ENCODE peak calls at places on chromosomes 1 and 21, in four cellular contexts. One of them, this sample, is unnamed.

GRCh38 chr1:213082778-213083445 is 31.9 kb downstream of the RPS6KC1 start:
- DNase-seq in GM13977: no peak
- DNase-seq in Right ventricle myocardium superior: no peak
- DNase-seq in T1000: no peak
- DNase-seq in this sample: no peak

GRCh38 chr1:153578490-153578889 is 12.8 kb upstream of the S100A2 start:
- DNase-seq in T1000: no peak
- DNase-seq in Right ventricle myocardium superior: no peak
- DNase-seq in GM13977: no peak
- DNase-seq in this sample: no peak

GRCh38 chr1:89065077-89065868 is at the start of gene GBP1:
- DNase-seq in GM13977: no peak
- DNase-seq in Right ventricle myocardium superior: no peak
- DNase-seq in T1000: no peak
- DNase-seq in this sample: no peak

GRCh38 chr1:40773748-40774265 is 9.8 kb upstream of the KCNQ4 start:
- DNase-seq in T1000: no peak
- DNase-seq in Right ventricle myocardium superior: no peak
- DNase-seq in GM13977: no peak
- DNase-seq in this sample: no peak

GRCh38 chr1:12167493-12168429 is 970 bp downstream of the TNFRSF1B start:
- DNase-seq in GM13977: peak
- DNase-seq in T1000: no peak
- DNase-seq in Right ventricle myocardium superior: no peak
- DNase-seq in this sample: no peak

GRCh38 chr1:17719874-17720273 is 35.3 kb upstream of the ACTL8 start:
- DNase-seq in Right ventricle myocardium superior: no peak
- DNase-seq in GM13977: no peak
- DNase-seq in T1000: no peak
- DNase-seq in this sample: no peak

GRCh38 chr1:231091853-231092301 is 51.8 kb upstream of the FAM89A start:
- DNase-seq in GM13977: peak
- DNase-seq in T1000: no peak
- DNase-seq in Right ventricle myocardium superior: no peak
- DNase-seq in this sample: no peak

GRCh38 chr1:1120096-1120495 is 4.2 kb upstream of the C1orf159 start:
- DNase-seq in T1000: no peak
- DNase-seq in GM13977: no peak
- DNase-seq in Right ventricle myocardium superior: peak
- DNase-seq in this sample: peak

GRCh38 chr1:44621841-44622286 is 52.4 kb downstream of the TMEM53 start:
- DNase-seq in T1000: no peak
- DNase-seq in GM13977: no peak
- DNase-seq in Right ventricle myocardium superior: no peak
- DNase-seq in this sample: no peak

GRCh38 chr1:86648255-86648654 is 56.1 kb upstream of the SH3GLB1 start:
- DNase-seq in GM13977: no peak
- DNase-seq in Right ventricle myocardium superior: no peak
- DNase-seq in T1000: no peak
- DNase-seq in this sample: no peak

GRCh38 chr1:197146108-197147095 is at the start of gene ASPM:
- DNase-seq in Right ventricle myocardium superior: peak
- DNase-seq in T1000: peak
- DNase-seq in GM13977: peak
- DNase-seq in this sample: peak

GRCh38 chr1:111517464-111518225 is 14.2 kb upstream of the ADORA3 start:
- DNase-seq in GM13977: no peak
- DNase-seq in T1000: no peak
- DNase-seq in Right ventricle myocardium superior: no peak
- DNase-seq in this sample: no peak

GRCh38 chr1:23449306-23449705 is 24.8 kb upstream of the TCEA3 start:
- DNase-seq in GM13977: no peak
- DNase-seq in T1000: no peak
- DNase-seq in Right ventricle myocardium superior: no peak
- DNase-seq in this sample: no peak

GRCh38 chr1:54950361-54951163 is 29.9 kb upstream of the TMEM61 start:
- DNase-seq in T1000: peak
- DNase-seq in GM13977: peak
- DNase-seq in Right ventricle myocardium superior: peak
- DNase-seq in this sample: peak

GRCh38 chr1:6953874-6954502 is 168.7 kb downstream of the CAMTA1 start:
- DNase-seq in Right ventricle myocardium superior: no peak
- DNase-seq in GM13977: no peak
- DNase-seq in T1000: no peak
- DNase-seq in this sample: no peak

GRCh38 chr1:62962014-62962793 is 178.3 kb downstream of the ATG4C start:
- DNase-seq in Right ventricle myocardium superior: no peak
- DNase-seq in T1000: no peak
- DNase-seq in GM13977: no peak
- DNase-seq in this sample: no peak

GRCh38 chr1:204660509-204660908 is 25.0 kb downstream of the LRRN2 start:
- DNase-seq in GM13977: no peak
- DNase-seq in T1000: no peak
- DNase-seq in Right ventricle myocardium superior: no peak
- DNase-seq in this sample: no peak

GRCh38 chr1:94121411-94121821 is 468 bp upstream of the ABCA4 start:
- DNase-seq in Right ventricle myocardium superior: no peak
- DNase-seq in T1000: no peak
- DNase-seq in GM13977: no peak
- DNase-seq in this sample: no peak

GRCh38 chr1:26417111-26417510 is 6.5 kb downstream of the LIN28A start:
- DNase-seq in T1000: peak
- DNase-seq in Right ventricle myocardium superior: peak
- DNase-seq in GM13977: peak
- DNase-seq in this sample: peak

GRCh38 chr1:54248966-54249365 is 49.0 kb downstream of the MRPL37 start:
- DNase-seq in T1000: no peak
- DNase-seq in GM13977: no peak
- DNase-seq in Right ventricle myocardium superior: no peak
- DNase-seq in this sample: no peak

GRCh38 chr1:151867785-151868403 is 14.4 kb upstream of the THEM5 start:
- DNase-seq in GM13977: no peak
- DNase-seq in T1000: no peak
- DNase-seq in Right ventricle myocardium superior: no peak
- DNase-seq in this sample: no peak

GRCh38 chr1:37817481-37817880 is 9.5 kb upstream of the YRDC start:
- DNase-seq in Right ventricle myocardium superior: peak
- DNase-seq in GM13977: no peak
- DNase-seq in T1000: no peak
- DNase-seq in this sample: peak

GRCh38 chr1:233627376-233627775 is 13.5 kb downstream of the KCNK1 start:
- DNase-seq in GM13977: no peak
- DNase-seq in Right ventricle myocardium superior: no peak
- DNase-seq in T1000: no peak
- DNase-seq in this sample: no peak

GRCh38 chr1:154962238-154962678 is 676 bp upstream of the PYGO2 start:
- DNase-seq in Right ventricle myocardium superior: no peak
- DNase-seq in GM13977: peak
- DNase-seq in T1000: no peak
- DNase-seq in this sample: no peak

GRCh38 chr1:186054932-186055331 is 320.1 kb downstream of the TPR start:
- DNase-seq in Right ventricle myocardium superior: no peak
- DNase-seq in GM13977: no peak
- DNase-seq in T1000: no peak
- DNase-seq in this sample: no peak

GRCh38 chr1:56065729-56066128 is 513.6 kb downstream of the PLPP3 start:
- DNase-seq in GM13977: no peak
- DNase-seq in T1000: no peak
- DNase-seq in Right ventricle myocardium superior: no peak
- DNase-seq in this sample: no peak

GRCh38 chr1:23779826-23780371 is 1.7 kb downstream of the PITHD1 start:
- DNase-seq in GM13977: no peak
- DNase-seq in Right ventricle myocardium superior: no peak
- DNase-seq in T1000: no peak
- DNase-seq in this sample: no peak

GRCh38 chr1:202661136-202661845 is 49.0 kb downstream of the SYT2 start:
- DNase-seq in GM13977: no peak
- DNase-seq in Right ventricle myocardium superior: no peak
- DNase-seq in T1000: no peak
- DNase-seq in this sample: no peak

GRCh38 chr21:24045775-24046215 is 1561.5 kb downstream of the MRPL39 start:
- DNase-seq in GM13977: no peak
- DNase-seq in T1000: peak
- DNase-seq in Right ventricle myocardium superior: peak
- DNase-seq in this sample: peak

GRCh38 chr21:15343066-15343465 is 278.3 kb upstream of the NRIP1 start:
- DNase-seq in T1000: no peak
- DNase-seq in GM13977: no peak
- DNase-seq in Right ventricle myocardium superior: no peak
- DNase-seq in this sample: no peak

GRCh38 chr1:160129046-160129445 is 13.5 kb downstream of the ATP1A2 start:
- DNase-seq in Right ventricle myocardium superior: no peak
- DNase-seq in T1000: no peak
- DNase-seq in GM13977: no peak
- DNase-seq in this sample: no peak

GRCh38 chr21:46667735-46668380 is 32.4 kb downstream of the PRMT2 start:
- DNase-seq in GM13977: peak
- DNase-seq in Right ventricle myocardium superior: peak
- DNase-seq in T1000: no peak
- DNase-seq in this sample: no peak

GRCh38 chr1:31154632-31155215 is 85.0 kb downstream of the NKAIN1 start:
- DNase-seq in GM13977: peak
- DNase-seq in Right ventricle myocardium superior: peak
- DNase-seq in T1000: peak
- DNase-seq in this sample: peak

GRCh38 chr1:9990944-9991343 is 6.1 kb upstream of the RBP7 start:
- DNase-seq in GM13977: no peak
- DNase-seq in T1000: no peak
- DNase-seq in Right ventricle myocardium superior: no peak
- DNase-seq in this sample: peak

This sample was measured in left ventricle myocardium inferior.